ENCODE peak calls at places on chromosomes 5 and 9, in four cellular contexts. I is NCI-H345, K is lower lobe of right lung, G is T1000. O is an unnamed sample.

GRCh38 chr9:32218100-32218767 is 166.2 kb upstream of the ACO1 start:
- DNase-seq in I (no peak), K (no peak), G (no peak), O (no peak)

GRCh38 chr5:107894361-107894760 is 223.6 kb upstream of the EFNA5 start:
- DNase-seq in G (no peak), I (no peak), K (no peak), O (no peak)

GRCh38 chr5:137778772-137779564 is 24.8 kb upstream of the HNRNPA0 start:
- DNase-seq in I (peak; percentile 15), G (no peak), K (no peak), O (peak; percentile 23)

GRCh38 chr5:29005386-29005785 is 1967.0 kb upstream of the CDH9 start:
- DNase-seq in K (no peak), I (no peak), G (no peak), O (peak; percentile 61)

GRCh38 chr9:113978954-113979712 is 99.0 kb downstream of the AMBP start:
- DNase-seq in G (no peak), K (no peak), I (no peak), O (no peak)

GRCh38 chr9:137280478-137281344 is 3.2 kb downstream of the TOR4A start:
- DNase-seq in K (peak; percentile 44), I (no peak), G (no peak), O (no peak)

GRCh38 chr5:148653840-148654781 is at the start of gene HTR4:
- DNase-seq in K (no peak), G (no peak), I (peak; percentile 13), O (no peak)

GRCh38 chr9:75953218-75953617 is 62.7 kb downstream of the PCSK5 start:
- DNase-seq in K (no peak), I (no peak), G (no peak), O (no peak)

GRCh38 chr5:6584101-6584645 is 48.7 kb downstream of the NSUN2 start:
- DNase-seq in G (no peak), I (no peak), K (no peak), O (no peak)

GRCh38 chr9:18379073-18379811 is 94.7 kb upstream of the ADAMTSL1 start:
- DNase-seq in G (no peak), I (no peak), K (no peak), O (no peak)

GRCh38 chr9:105206821-105207699 is 37.4 kb upstream of the SLC44A1 start:
- DNase-seq in I (no peak), G (no peak), K (no peak), O (no peak)

GRCh38 chr9:128262687-128263086 is 13.1 kb downstream of the GOLGA2 start:
- DNase-seq in G (no peak), I (no peak), K (no peak), O (no peak)

GRCh38 chr5:142512680-142513042 is 173.2 kb downstream of the FGF1 start:
- DNase-seq in K (no peak), G (peak; percentile 73), I (no peak), O (no peak)

GRCh38 chr9:28779240-28779639 is 1206.0 kb upstream of the C9orf72 start:
- DNase-seq in K (no peak), I (no peak), G (no peak), O (no peak)

GRCh38 chr5:56848206-56848605 is 32.9 kb downstream of the MAP3K1 start:
- DNase-seq in K (no peak), I (no peak), G (no peak), O (no peak)

GRCh38 chr5:9358961-9359686 is 186.8 kb downstream of the SEMA5A start:
- DNase-seq in I (no peak), K (no peak), G (no peak), O (no peak)

GRCh38 chr5:13478831-13479465 is 465.5 kb downstream of the DNAH5 start:
- DNase-seq in I (peak; percentile 11), K (no peak), G (no peak), O (peak; percentile 99)

GRCh38 chr9:130193119-130193518 is 20.9 kb downstream of the NCS1 start:
- DNase-seq in G (no peak), I (no peak), K (no peak), O (no peak)

GRCh38 chr5:3842591-3842990 is 247.0 kb downstream of the IRX1 start:
- DNase-seq in K (no peak), I (no peak), G (no peak), O (no peak)

GRCh38 chr5:37631939-37632338 is 207.9 kb downstream of the GDNF start:
- DNase-seq in G (no peak), K (no peak), I (no peak), O (no peak)

GRCh38 chr9:121281614-121282291 is 13.8 kb downstream of the GSN start:
- DNase-seq in G (no peak), I (peak; percentile 54), K (peak; percentile 89), O (peak; percentile 23)